ENCODE peak calls at places on chromosomes 4 and X, in ten cellular contexts. C is CD4-positive, alpha-beta T cell; Z is fibroblast of pulmonary artery; D is IMR-90; A is fibroblast of the aortic adventitia; H is foreskin fibroblast; W is psoas muscle; M is hepatocyte; E is H1; T is CD14-positive monocyte. I is an unnamed sample.

GRCh38 chr4:177339794-177340374 is 30.2 kb downstream of the NEIL3 start:
- DNase-seq in W (no peak), Z (peak; percentile 61), H (peak; percentile 69), A (peak; percentile 70), D (peak; percentile 51), E (no peak), T (no peak), M (peak; percentile 34), C (no peak), I (no peak)

GRCh38 chr4:185711764-185712163 is 100.2 kb downstream of the SORBS2 start:
- DNase-seq in D (peak; percentile 8), M (no peak), W (no peak), C (no peak), E (no peak), A (peak; percentile 43), T (no peak), H (no peak), Z (peak; percentile 60), I (no peak)

GRCh38 chrX:128619490-128619889 is 567.3 kb upstream of the ACTRT1 start:
- DNase-seq in C (no peak), A (no peak), D (no peak), E (no peak), Z (no peak), W (no peak), T (no peak), H (no peak), M (no peak), I (no peak)

GRCh38 chrX:17376381-17377046 is 1.5 kb downstream of the NHS start:
- DNase-seq in E (no peak), W (no peak), T (no peak), M (peak; percentile 34), H (peak; percentile 50), C (no peak), D (no peak), Z (no peak), A (peak; percentile 9), I (no peak)

GRCh38 chrX:103441878-103442535 is 65.7 kb downstream of the BEX3 start:
- DNase-seq in Z (no peak), W (no peak), H (no peak), C (no peak), T (no peak), E (no peak), A (no peak), M (no peak), D (no peak), I (no peak)

GRCh38 chrX:10722804-10723364 is 102.5 kb upstream of the MID1 start:
- DNase-seq in D (peak; percentile 67), M (peak; percentile 66), W (no peak), C (peak; percentile 12), T (no peak), A (peak; percentile 80), E (no peak), Z (peak; percentile 67), H (peak; percentile 77), I (peak; percentile 50)

GRCh38 chr4:152968806-152969394 is 32.8 kb downstream of the FHDC1 start:
- DNase-seq in E (no peak), T (no peak), M (no peak), A (no peak), C (no peak), W (no peak), Z (no peak), D (peak; percentile 39), H (peak; percentile 71), I (no peak)

GRCh38 chr4:151231915-151232595 is 44.9 kb upstream of the PRSS48 start:
- DNase-seq in A (peak; percentile 61), H (no peak), C (no peak), E (no peak), M (no peak), Z (no peak), D (no peak), W (no peak), T (no peak), I (no peak)

GRCh38 chrX:51641421-51642021 is 22.8 kb upstream of the CENPVL3 start:
- DNase-seq in A (peak; percentile 72), Z (peak; percentile 72), W (no peak), D (peak; percentile 60), H (peak; percentile 69), C (no peak), M (peak; percentile 61), T (no peak), E (no peak), I (peak; percentile 28)

GRCh38 chr4:12929784-12930183 is 554.4 kb downstream of the RAB28 start:
- DNase-seq in E (no peak), A (no peak), W (no peak), C (no peak), M (no peak), D (no peak), T (no peak), Z (no peak), H (no peak), I (no peak)
- TF ChIP-seq CTCF in E (no peak), A (no peak), W (no peak), C (no peak), M (no peak), D (no peak), T (no peak), Z (no peak), H (no peak), I (no peak)

GRCh38 chr4:881709-882108 is 50.4 kb downstream of the GAK start:
- DNase-seq in D (no peak), A (no peak), E (no peak), C (no peak), Z (no peak), T (no peak), W (no peak), M (no peak), H (no peak), I (no peak)
- TF ChIP-seq CTCF in D (no peak), A (no peak), E (no peak), C (no peak), Z (no peak), T (no peak), W (no peak), M (no peak), H (no peak), I (no peak)

GRCh38 chrX:48761674-48762471 is at the start of gene GLOD5:
- DNase-seq in W (no peak), M (peak; percentile 72), C (no peak), A (no peak), Z (peak; percentile 3), E (peak; percentile 31), D (no peak), T (no peak), H (peak; percentile 19), I (peak; percentile 25)
- TF ChIP-seq CTCF in W (no peak), M (peak; percentile 50), C (no peak), A (peak; percentile 13), Z (peak; percentile 17), E (peak; percentile 31), D (peak; percentile 30), T (no peak), H (no peak), I (peak; percentile 33)

DNA sequence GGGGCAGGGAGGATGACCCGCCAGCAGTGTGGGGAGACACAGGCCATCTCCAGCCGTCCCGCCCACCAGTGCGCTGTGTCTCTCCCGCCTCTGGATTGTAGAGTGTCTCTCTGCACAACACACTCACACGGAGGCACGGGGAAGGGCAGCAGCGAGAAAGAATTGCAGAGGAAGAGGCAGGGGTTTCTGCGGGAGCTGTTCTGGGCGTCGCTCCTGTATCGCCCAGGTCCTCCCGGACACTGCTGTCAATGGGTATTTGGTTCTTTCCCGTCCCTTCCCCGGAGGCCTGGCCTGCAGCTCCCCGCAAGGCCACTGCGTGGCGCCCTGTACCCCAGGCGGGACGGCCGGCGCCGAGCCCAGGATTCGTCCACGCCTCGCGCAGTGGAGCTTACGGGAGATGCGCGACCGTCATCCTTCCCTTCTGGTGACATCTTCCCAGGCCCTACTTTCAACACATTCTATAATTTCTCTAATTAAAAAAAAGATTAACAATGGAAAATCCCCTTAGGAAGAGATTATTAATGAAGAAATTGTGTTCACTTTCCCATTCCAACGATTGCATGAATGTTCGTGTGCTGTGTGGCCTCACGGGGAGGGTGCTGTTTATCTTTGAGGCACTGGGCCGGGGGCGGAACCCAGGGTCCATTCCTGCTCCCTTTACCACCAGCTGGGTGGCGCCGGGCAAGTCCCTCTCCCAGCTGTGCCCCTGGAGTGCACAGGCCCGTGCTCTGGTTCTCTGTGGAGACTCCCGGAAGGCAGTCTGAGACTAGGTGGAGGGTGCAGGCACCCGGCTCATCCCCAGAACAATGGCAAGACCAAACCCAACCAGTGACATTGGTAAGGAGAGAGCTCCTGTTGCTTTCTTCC is 95.7 kb downstream of the CPZ start:
- DNase-seq in E (peak; percentile 25), Z (peak; percentile 12), W (no peak), H (peak; percentile 8), C (no peak), T (peak; percentile 35), A (no peak), M (peak; percentile 65), D (peak; percentile 2), I (peak; percentile 72)
- TF ChIP-seq CTCF in E (no peak), Z (peak; percentile 48), W (peak; percentile 9), H (peak; percentile 68), C (no peak), T (peak; percentile 34), A (peak; percentile 20), M (peak; percentile 79), D (peak; percentile 49), I (peak; percentile 85)

DNA sequence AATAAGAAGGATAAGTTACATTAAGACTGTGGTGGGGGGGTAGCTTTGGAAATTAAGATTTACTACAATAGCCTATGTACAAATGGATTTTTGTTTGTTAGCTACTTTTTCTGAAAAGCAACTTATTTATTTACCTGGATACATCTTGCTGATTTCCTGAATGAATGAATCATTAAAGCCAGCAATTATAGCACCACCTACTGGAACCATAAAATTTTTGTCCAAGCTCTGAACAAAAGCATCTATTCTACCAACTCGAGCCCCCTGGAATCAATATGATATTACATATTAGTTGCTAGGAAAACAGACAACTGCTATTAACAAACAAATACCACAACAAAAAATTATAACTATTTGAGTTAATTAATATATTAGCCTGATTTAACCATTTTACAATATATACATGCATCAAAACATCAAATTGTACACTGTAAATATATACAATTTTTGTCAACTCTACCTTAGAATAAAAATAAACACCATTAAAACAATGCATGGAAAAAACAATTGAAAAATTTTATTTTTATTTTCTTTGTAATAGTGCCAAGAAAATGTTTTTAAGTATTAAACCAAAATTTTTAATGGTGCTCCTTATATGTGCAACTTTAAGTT is 15.3 kb downstream of the SEPSECS start:
- DNase-seq in D (peak; percentile 21), H (peak; percentile 52), A (peak; percentile 55), C (no peak), M (peak; percentile 41), W (no peak), E (no peak), Z (peak; percentile 57), T (no peak), I (no peak)
- TF ChIP-seq CTCF in D (peak; percentile 57), H (peak; percentile 56), A (peak; percentile 72), C (peak; percentile 47), M (peak; percentile 68), W (peak; percentile 50), E (no peak), Z (peak; percentile 72), T (peak; percentile 57), I (peak; percentile 67)

GRCh38 chrX:86946569-86946968 is 571.0 kb upstream of the KLHL4 start:
- DNase-seq in D (peak; percentile 24), T (no peak), Z (peak; percentile 20), A (peak; percentile 1), H (no peak), M (peak; percentile 36), C (no peak), W (no peak), E (no peak), I (no peak)
- TF ChIP-seq CTCF in D (peak; percentile 59), T (peak; percentile 10), Z (peak; percentile 48), A (peak; percentile 56), H (peak; percentile 16), M (peak; percentile 64), C (no peak), W (peak; percentile 50), E (no peak), I (peak; percentile 43)

I was measured in BE2C.